ENCODE peak calls at places on chromosomes 4 and X, in six cellular contexts. W, I, L, Z, U and E are unnamed samples.
A peak's percentile ranks its signal among the peaks of the same experiment; 100 is the strongest.

GRCh38 chrX:118872102-118872566 is 48.5 kb downstream of the ZCCHC12 start:
- DNase-seq in W (no peak), I (peak; percentile 63), L (no peak), Z (no peak), U (no peak), E (no peak)

GRCh38 chrX:48540015-48540350 is 469 bp downstream of the TBC1D25 start:
- DNase-seq in W (peak; percentile 14), I (peak; percentile 54), L (no peak), Z (peak; percentile 30), U (no peak), E (no peak)

GRCh38 chrX:102154900-102155805 is 624 bp downstream of the BEX5 start:
- DNase-seq in W (no peak), I (peak; percentile 8), L (no peak), Z (no peak), U (peak; percentile 26), E (no peak)

GRCh38 chr4:3073158-3074077 is 920 bp downstream of the HTT-AS start:
- DNase-seq in W (no peak), I (no peak), L (no peak), Z (no peak), U (peak; percentile 39), E (no peak)

GRCh38 chr4:47213106-47213505 is 181.7 kb downstream of the GABRB1 start:
- DNase-seq in W (peak; percentile 14), I (no peak), L (no peak), Z (no peak), U (no peak), E (no peak)

GRCh38 chrX:18291006-18291545 is 63.4 kb downstream of the SCML2 start:
- DNase-seq in W (peak; percentile 66), I (no peak), L (no peak), Z (peak; percentile 14), U (no peak), E (no peak)

GRCh38 chr4:169244210-169244609 is 26.5 kb downstream of the SH3RF1 start:
- DNase-seq in W (no peak), I (no peak), L (no peak), Z (no peak), U (no peak), E (no peak)

GRCh38 chr4:88158360-88159136 is at the start of gene ABCG2:
- DNase-seq in W (peak; percentile 75), I (peak; percentile 72), L (no peak), Z (peak; percentile 72), U (peak; percentile 12), E (no peak)

GRCh38 chr4:83252782-83253405 is 31.7 kb downstream of the COQ2 start:
- DNase-seq in W (peak; percentile 54), I (peak; percentile 74), L (no peak), Z (peak; percentile 41), U (no peak), E (no peak)

GRCh38 chrX:15349046-15349445 is 13.7 kb upstream of the PIGA start:
- DNase-seq in W (peak; percentile 73), I (peak; percentile 70), L (no peak), Z (peak; percentile 48), U (peak; percentile 31), E (no peak)

GRCh38 chr4:159481936-159482335 is 379.1 kb downstream of the RAPGEF2 start:
- DNase-seq in W (no peak), I (no peak), L (no peak), Z (no peak), U (no peak), E (no peak)

GRCh38 chr4:110633358-110634319 is 10.8 kb upstream of the PITX2 start:
- DNase-seq in W (no peak), I (no peak), L (no peak), Z (no peak), U (no peak), E (no peak)

GRCh38 chr4:158578476-158578875 is 56.8 kb downstream of the RXFP1 start:
- DNase-seq in W (peak; percentile 51), I (peak; percentile 56), L (no peak), Z (peak; percentile 30), U (no peak), E (no peak)

GRCh38 chr4:1522606-1523005 is 116.4 kb upstream of the NKX1-1 start:
- DNase-seq in W (no peak), I (no peak), L (no peak), Z (no peak), U (no peak), E (no peak)

GRCh38 chrX:45771560-45772340 is 571.1 kb upstream of the DIPK2B start:
- DNase-seq in W (peak; percentile 80), I (peak; percentile 83), L (no peak), Z (peak; percentile 74), U (no peak), E (no peak)

GRCh38 chrX:27336466-27337091 is 126.6 kb downstream of the PPP4R3C start:
- DNase-seq in W (peak; percentile 2), I (peak; percentile 34), L (no peak), Z (no peak), U (no peak), E (no peak)

GRCh38 chrX:78168065-78168464 is 28.6 kb upstream of the TAF9B start:
- DNase-seq in W (no peak), I (peak; percentile 9), L (no peak), Z (no peak), U (no peak), E (no peak)

GRCh38 chr4:113584407-113585150 is 177.0 kb downstream of the CAMK2D start:
- DNase-seq in W (peak; percentile 83), I (peak; percentile 82), L (no peak), Z (peak; percentile 84), U (no peak), E (no peak)

GRCh38 chrX:110280954-110281353 is 36.9 kb downstream of the AMMECR1 start:
- DNase-seq in W (peak; percentile 58), I (peak; percentile 67), L (no peak), Z (peak; percentile 65), U (no peak), E (no peak)

GRCh38 chrX:45428816-45429215 is 228.1 kb upstream of the DIPK2B start:
- DNase-seq in W (no peak), I (peak; percentile 31), L (no peak), Z (peak; percentile 79), U (no peak), E (no peak)

GRCh38 chrX:103373581-103373980 is 2.8 kb upstream of the BEX3 start:
- DNase-seq in W (no peak), I (peak; percentile 46), L (no peak), Z (peak; percentile 35), U (no peak), E (no peak)

GRCh38 chr4:153060191-153060590 is 124.1 kb downstream of the FHDC1 start:
- DNase-seq in W (no peak), I (no peak), L (no peak), Z (no peak), U (no peak), E (no peak)

GRCh38 chr4:83771113-83771705 is 235.3 kb downstream of the GPAT3 start:
- DNase-seq in W (peak; percentile 60), I (peak; percentile 83), L (no peak), Z (peak; percentile 43), U (no peak), E (no peak)

GRCh38 chr4:113952452-113953029 is 26.9 kb downstream of the ARSJ start:
- DNase-seq in W (peak; percentile 62), I (peak; percentile 63), L (no peak), Z (peak; percentile 54), U (no peak), E (no peak)

GRCh38 chr4:52545099-52546069 is 113.7 kb downstream of the USP46 start:
- DNase-seq in W (peak; percentile 65), I (peak; percentile 84), L (peak; percentile 58), Z (peak; percentile 44), U (peak; percentile 74), E (peak; percentile 91)

GRCh38 chr4:8701101-8702019 is 108.8 kb downstream of the CPZ start:
- DNase-seq in W (no peak), I (no peak), L (no peak), Z (no peak), U (no peak), E (no peak)

GRCh38 chr4:99201687-99202086 is 17.4 kb downstream of the ADH6 start:
- DNase-seq in W (peak; percentile 55), I (peak; percentile 53), L (no peak), Z (no peak), U (no peak), E (no peak)
- H3K4me1 ChIP-seq in W (peaks cover 12% of the 10 kb centered on the region), I (peaks cover 26% of the 10 kb centered on the region), L (peaks cover 37% of the 10 kb centered on the region), Z (peaks cover 4% of the 10 kb centered on the region), U (peaks cover 7% of the 10 kb centered on the region), E (peaks cover 18% of the 10 kb centered on the region)

DNA sequence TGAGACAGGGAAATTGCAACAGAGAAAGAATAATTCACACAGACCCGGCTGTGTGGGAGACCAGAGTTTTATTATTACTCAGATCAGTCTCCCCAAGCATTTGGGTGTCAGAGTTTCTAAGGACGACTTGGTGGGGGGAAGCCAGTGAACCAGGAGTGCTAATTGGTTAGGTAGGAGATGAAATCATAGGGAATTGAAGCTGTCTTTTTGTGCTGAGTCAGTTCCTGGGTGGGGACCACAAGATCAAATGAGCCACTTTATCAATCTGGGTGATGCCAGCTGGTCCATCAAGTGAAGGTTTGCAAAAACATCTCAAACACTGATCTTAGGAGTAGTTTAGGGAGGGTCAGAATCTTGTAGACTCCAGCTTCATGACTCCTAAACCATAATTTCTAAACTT is 560.7 kb downstream of the ADGRL3 start:
- DNase-seq in W (no peak), I (no peak), L (no peak), Z (no peak), U (no peak), E (no peak)
- H3K9me3 ChIP-seq in W (no peaks in the 10 kb centered on the region), I (no peaks in the 10 kb centered on the region), L (no peaks in the 10 kb centered on the region), Z (no peaks in the 10 kb centered on the region), U (no peaks in the 10 kb centered on the region), E (no peaks in the 10 kb centered on the region)

GRCh38 chr4:78781086-78781630 is 5.0 kb downstream of the BMP2K start:
- DNase-seq in W (no peak), I (peak; percentile 49), L (no peak), Z (peak; percentile 34), U (no peak), E (no peak)
- H3K4me1 ChIP-seq in W (peaks cover 8% of the 10 kb centered on the region), I (peaks cover 65% of the 10 kb centered on the region), L (peaks cover 56% of the 10 kb centered on the region), Z (peaks cover 6% of the 10 kb centered on the region), U (peaks cover 4% of the 10 kb centered on the region), E (peaks cover 52% of the 10 kb centered on the region)

GRCh38 chr4:133149932-133150642 is 993 bp downstream of the PCDH10 start:
- DNase-seq in W (no peak), I (no peak), L (no peak), Z (peak; percentile 39), U (no peak), E (no peak)
- H3K9me3 ChIP-seq in W (no peaks in the 10 kb centered on the region), I (no peaks in the 10 kb centered on the region), L (no peaks in the 10 kb centered on the region), Z (no peaks in the 10 kb centered on the region), U (no peaks in the 10 kb centered on the region), E (no peaks in the 10 kb centered on the region)

GRCh38 chrX:154821523-154821922 is 12.9 kb downstream of the SMIM9 start:
- DNase-seq in W (no peak), I (no peak), L (no peak), Z (no peak), U (no peak), E (no peak)
- H3K4me1 ChIP-seq in W (peaks cover 1% of the 10 kb centered on the region), I (no peaks in the 10 kb centered on the region), L (no peaks in the 10 kb centered on the region), Z (no peaks in the 10 kb centered on the region), U (no peaks in the 10 kb centered on the region), E (no peaks in the 10 kb centered on the region)

GRCh38 chr4:18111100-18111499 is 89.5 kb upstream of the LCORL start:
- DNase-seq in W (no peak), I (no peak), L (no peak), Z (no peak), U (no peak), E (no peak)
- H3K9me3 ChIP-seq in W (no peaks in the 10 kb centered on the region), I (no peaks in the 10 kb centered on the region), L (no peaks in the 10 kb centered on the region), Z (no peaks in the 10 kb centered on the region), U (no peaks in the 10 kb centered on the region), E (no peaks in the 10 kb centered on the region)